ENCODE peak calls at places on chromosomes 7 and 10, in five cellular contexts. One of them, this sample, is unnamed.
A peak's percentile ranks its signal among the peaks of the same experiment; 100 is the strongest.

GRCh38 chr7:13551503-13551902 is 438.0 kb downstream of the ETV1 start:
- DNase-seq in right lobe of liver: no peak
- DNase-seq in stomach: no peak
- DNase-seq in vagina: no peak
- DNase-seq in spleen: no peak
- DNase-seq in this sample: no peak

GRCh38 chr7:153457796-153458195 is 594.4 kb upstream of the DPP6 start:
- DNase-seq in right lobe of liver: no peak
- DNase-seq in spleen: no peak
- DNase-seq in vagina: no peak
- DNase-seq in stomach: no peak
- DNase-seq in this sample: no peak

GRCh38 chr7:75879771-75880184 is 944 bp downstream of the RHBDD2 start:
- DNase-seq in spleen: no peak
- DNase-seq in stomach: no peak
- DNase-seq in vagina: no peak
- DNase-seq in right lobe of liver: no peak
- DNase-seq in this sample: no peak

GRCh38 chr7:148623586-148624282 is 33.2 kb downstream of the C7orf33 start:
- DNase-seq in vagina: no peak
- DNase-seq in spleen: no peak
- DNase-seq in stomach: no peak
- DNase-seq in right lobe of liver: no peak
- DNase-seq in this sample: no peak

GRCh38 chr7:144670251-144670650 is 165.6 kb downstream of the TPK1 start:
- DNase-seq in stomach: no peak
- DNase-seq in right lobe of liver: no peak
- DNase-seq in spleen: no peak
- DNase-seq in vagina: no peak
- DNase-seq in this sample: no peak

GRCh38 chr7:43300121-43300520 is 187.7 kb downstream of the HECW1 start:
- DNase-seq in spleen: no peak
- DNase-seq in right lobe of liver: no peak
- DNase-seq in vagina: no peak
- DNase-seq in stomach: no peak
- DNase-seq in this sample: no peak

GRCh38 chr7:108404509-108405435 is 51.5 kb downstream of the NRCAM start:
- DNase-seq in spleen: no peak
- DNase-seq in stomach: no peak
- DNase-seq in right lobe of liver: no peak
- DNase-seq in vagina: no peak
- DNase-seq in this sample: no peak

GRCh38 chr10:15279236-15279635 is 91.9 kb downstream of the FAM171A1 start:
- DNase-seq in spleen: no peak
- DNase-seq in stomach: no peak
- DNase-seq in vagina: no peak
- DNase-seq in right lobe of liver: no peak
- DNase-seq in this sample: no peak

GRCh38 chr10:64173826-64174225 is 652.6 kb downstream of the REEP3 start:
- DNase-seq in right lobe of liver: no peak
- DNase-seq in spleen: no peak
- DNase-seq in stomach: no peak
- DNase-seq in vagina: no peak
- DNase-seq in this sample: no peak

GRCh38 chr10:118246340-118247247 is 95.5 kb downstream of the FAM204A start:
- DNase-seq in spleen: no peak
- DNase-seq in vagina: no peak
- DNase-seq in stomach: no peak
- DNase-seq in right lobe of liver: no peak
- DNase-seq in this sample: no peak

GRCh38 chr10:113047963-113048781 is 98.1 kb downstream of the TCF7L2 start:
- DNase-seq in stomach: no peak
- DNase-seq in spleen: no peak
- DNase-seq in right lobe of liver: no peak
- DNase-seq in vagina: no peak
- DNase-seq in this sample: no peak

GRCh38 chr7:110830778-110831177 is 260.1 kb upstream of the LRRN3 start:
- DNase-seq in right lobe of liver: no peak
- DNase-seq in stomach: no peak
- DNase-seq in vagina: no peak
- DNase-seq in spleen: no peak
- DNase-seq in this sample: no peak

GRCh38 chr10:78763651-78764395 is 304.9 kb upstream of the ZMIZ1 start:
- DNase-seq in spleen: peak; percentile 78
- DNase-seq in right lobe of liver: peak; percentile 27
- DNase-seq in stomach: no peak
- DNase-seq in vagina: no peak
- DNase-seq in this sample: no peak

GRCh38 chr10:75646931-75647330 is 215.5 kb downstream of the LRMDA start:
- DNase-seq in vagina: no peak
- DNase-seq in spleen: no peak
- DNase-seq in stomach: no peak
- DNase-seq in right lobe of liver: no peak
- DNase-seq in this sample: no peak

GRCh38 chr7:25665346-25665745 is 437.1 kb upstream of the NPVF start:
- DNase-seq in right lobe of liver: no peak
- DNase-seq in stomach: no peak
- DNase-seq in vagina: no peak
- DNase-seq in spleen: no peak
- DNase-seq in this sample: no peak

GRCh38 chr7:105279688-105280007 is 109.1 kb downstream of the SRPK2 start:
- DNase-seq in right lobe of liver: no peak
- DNase-seq in vagina: no peak
- DNase-seq in spleen: no peak
- DNase-seq in stomach: no peak
- DNase-seq in this sample: no peak

GRCh38 chr7:105278973-105279687 is 109.6 kb downstream of the SRPK2 start:
- DNase-seq in vagina: no peak
- DNase-seq in stomach: no peak
- DNase-seq in right lobe of liver: no peak
- DNase-seq in spleen: no peak
- DNase-seq in this sample: no peak

GRCh38 chr7:105285118-105285874 is 103.4 kb downstream of the SRPK2 start:
- DNase-seq in spleen: no peak
- DNase-seq in stomach: no peak
- DNase-seq in right lobe of liver: no peak
- DNase-seq in vagina: no peak
- DNase-seq in this sample: no peak

GRCh38 chr7:105281966-105282365 is 106.8 kb downstream of the SRPK2 start:
- DNase-seq in right lobe of liver: no peak
- DNase-seq in vagina: no peak
- DNase-seq in spleen: no peak
- DNase-seq in stomach: no peak
- DNase-seq in this sample: no peak

DNA sequence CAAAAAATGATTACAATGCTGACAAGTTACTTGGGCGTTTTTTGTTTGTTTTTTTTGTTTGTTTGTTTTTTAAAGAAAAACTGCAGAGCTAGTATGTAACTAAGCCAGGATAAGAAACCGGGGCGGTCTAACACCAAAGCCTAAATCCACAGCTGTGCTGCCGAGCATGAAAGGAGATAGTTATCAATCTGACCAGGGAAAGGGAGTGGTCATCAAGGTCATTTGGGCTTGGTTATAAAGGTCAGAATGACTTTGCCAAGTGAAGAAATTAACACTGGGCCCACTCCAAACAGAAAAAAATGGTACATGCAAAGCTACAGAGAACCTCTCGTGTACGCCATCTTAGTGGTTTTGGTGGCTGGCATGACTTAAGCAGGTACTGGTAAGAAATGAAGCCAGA is 104.7 kb downstream of the SRPK2 start:
- DNase-seq in stomach: no peak
- DNase-seq in spleen: no peak
- DNase-seq in vagina: no peak
- DNase-seq in right lobe of liver: no peak
- DNase-seq in this sample: no peak
- TF ChIP-seq POLR2A in stomach: no peak
- TF ChIP-seq POLR2A in spleen: no peak
- TF ChIP-seq POLR2A in vagina: no peak
- TF ChIP-seq POLR2A in right lobe of liver: no peak
- TF ChIP-seq POLR2A in this sample: no peak

DNA sequence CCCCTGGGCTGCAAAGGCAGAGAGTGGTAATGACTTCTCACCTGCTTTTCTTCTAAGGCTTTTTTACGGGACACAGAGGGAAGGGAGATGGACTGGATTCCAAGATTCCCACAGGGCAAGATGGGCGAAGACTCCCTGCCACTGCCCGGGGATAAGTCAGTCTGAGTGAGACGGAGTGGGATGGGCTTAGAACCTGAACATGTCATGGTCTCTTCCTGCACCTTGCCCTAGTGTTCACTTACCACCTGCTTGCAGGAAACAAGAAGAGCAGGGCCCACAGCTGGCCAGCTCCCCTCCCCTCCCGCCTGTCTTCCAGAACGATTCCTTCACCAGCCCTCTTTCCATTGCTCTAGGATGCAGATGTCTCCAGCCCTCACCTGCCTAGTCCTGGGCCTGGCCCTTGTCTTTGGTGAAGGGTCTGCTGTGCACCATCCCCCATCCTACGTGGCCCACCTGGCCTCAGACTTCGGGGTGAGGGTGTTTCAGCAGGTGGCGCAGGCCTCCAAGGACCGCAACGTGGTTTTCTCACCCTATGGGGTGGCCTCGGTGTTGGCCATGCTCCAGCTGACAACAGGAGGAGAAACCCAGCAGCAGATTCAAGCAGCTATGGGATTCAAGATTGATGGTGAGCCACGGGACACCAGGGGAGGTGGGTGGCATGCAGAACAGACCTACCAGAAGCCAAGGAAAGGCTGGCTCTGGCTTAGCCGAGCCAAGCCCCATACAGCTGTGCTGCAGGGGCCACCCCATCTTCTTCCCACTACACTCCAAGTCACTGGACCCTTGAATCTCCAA is 1.3 kb downstream of the SERPINE1 start:
- DNase-seq in spleen: no peak
- DNase-seq in stomach: no peak
- DNase-seq in vagina: no peak
- DNase-seq in right lobe of liver: no peak
- DNase-seq in this sample: no peak
- TF ChIP-seq POLR2A in spleen: no peak
- TF ChIP-seq POLR2A in stomach: no peak
- TF ChIP-seq POLR2A in vagina: no peak
- TF ChIP-seq POLR2A in right lobe of liver: peak; percentile 51
- TF ChIP-seq POLR2A in this sample: no peak

DNA sequence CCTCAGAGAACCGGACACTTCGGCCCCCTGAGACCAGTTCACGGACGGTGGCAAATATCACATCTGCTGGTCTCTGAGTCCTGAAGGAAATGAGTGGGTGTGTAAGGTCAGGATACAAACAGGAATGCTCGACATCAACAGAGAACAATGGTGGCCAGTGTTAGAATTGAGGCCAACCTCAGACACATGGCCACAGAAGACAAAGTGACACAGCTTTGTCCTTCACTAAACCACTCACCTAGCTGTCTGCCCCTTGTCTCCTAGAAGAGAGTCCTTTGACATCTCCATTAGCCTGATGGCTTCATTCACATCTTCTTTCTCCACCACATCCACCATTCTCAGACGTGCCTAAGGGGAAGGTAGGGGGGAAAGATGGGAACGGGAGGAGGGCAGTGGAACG is 4.3 kb downstream of the COPS6 start:
- DNase-seq in vagina: no peak
- DNase-seq in right lobe of liver: no peak
- DNase-seq in spleen: no peak
- DNase-seq in stomach: no peak
- DNase-seq in this sample: no peak
- TF ChIP-seq POLR2A in vagina: no peak
- TF ChIP-seq POLR2A in right lobe of liver: no peak
- TF ChIP-seq POLR2A in spleen: no peak
- TF ChIP-seq POLR2A in stomach: no peak
- TF ChIP-seq POLR2A in this sample: no peak

DNA sequence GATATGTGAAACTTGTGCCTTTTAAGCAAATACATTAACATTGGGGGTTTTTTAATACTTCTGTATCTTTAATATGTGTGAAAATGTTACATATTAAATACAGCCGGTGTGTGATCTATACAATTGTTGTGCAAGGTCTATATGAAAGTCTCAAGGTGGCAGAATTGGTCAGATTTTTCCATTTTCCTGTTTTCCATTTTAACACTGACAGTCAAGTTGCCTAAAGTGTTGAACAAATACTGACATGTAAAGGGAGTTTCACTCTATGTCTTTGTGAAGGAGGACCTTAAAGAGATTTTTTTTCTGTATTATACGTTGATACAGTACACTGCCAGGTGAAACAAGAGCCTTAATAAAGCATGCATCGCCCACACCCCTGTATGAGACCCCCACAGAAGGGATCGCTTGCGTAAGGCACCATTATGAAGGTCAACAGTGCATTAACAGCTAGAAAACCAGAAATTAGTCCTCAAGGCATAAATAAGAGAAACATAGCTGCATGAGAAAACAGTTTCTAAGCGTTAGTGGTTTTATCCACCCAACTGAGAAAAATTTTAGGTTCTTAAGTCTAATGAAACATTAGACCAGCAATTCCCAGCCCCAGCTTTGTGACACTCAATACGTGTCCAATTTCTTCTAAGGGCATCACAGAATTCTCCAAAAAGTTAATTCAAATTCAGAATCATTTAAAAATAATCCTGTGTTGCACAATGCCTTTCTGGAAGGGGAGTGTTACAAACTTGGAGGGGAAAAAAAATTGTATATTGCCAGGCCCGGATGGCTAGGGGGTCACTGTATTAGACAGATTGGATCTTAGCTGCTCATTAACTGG is 6.9 kb downstream of the KLF6 start:
- DNase-seq in spleen: no peak
- DNase-seq in stomach: no peak
- DNase-seq in vagina: no peak
- DNase-seq in right lobe of liver: no peak
- DNase-seq in this sample: no peak
- TF ChIP-seq POLR2A in spleen: no peak
- TF ChIP-seq POLR2A in stomach: no peak
- TF ChIP-seq POLR2A in vagina: no peak
- TF ChIP-seq POLR2A in right lobe of liver: peak; percentile 37
- TF ChIP-seq POLR2A in this sample: no peak

DNA sequence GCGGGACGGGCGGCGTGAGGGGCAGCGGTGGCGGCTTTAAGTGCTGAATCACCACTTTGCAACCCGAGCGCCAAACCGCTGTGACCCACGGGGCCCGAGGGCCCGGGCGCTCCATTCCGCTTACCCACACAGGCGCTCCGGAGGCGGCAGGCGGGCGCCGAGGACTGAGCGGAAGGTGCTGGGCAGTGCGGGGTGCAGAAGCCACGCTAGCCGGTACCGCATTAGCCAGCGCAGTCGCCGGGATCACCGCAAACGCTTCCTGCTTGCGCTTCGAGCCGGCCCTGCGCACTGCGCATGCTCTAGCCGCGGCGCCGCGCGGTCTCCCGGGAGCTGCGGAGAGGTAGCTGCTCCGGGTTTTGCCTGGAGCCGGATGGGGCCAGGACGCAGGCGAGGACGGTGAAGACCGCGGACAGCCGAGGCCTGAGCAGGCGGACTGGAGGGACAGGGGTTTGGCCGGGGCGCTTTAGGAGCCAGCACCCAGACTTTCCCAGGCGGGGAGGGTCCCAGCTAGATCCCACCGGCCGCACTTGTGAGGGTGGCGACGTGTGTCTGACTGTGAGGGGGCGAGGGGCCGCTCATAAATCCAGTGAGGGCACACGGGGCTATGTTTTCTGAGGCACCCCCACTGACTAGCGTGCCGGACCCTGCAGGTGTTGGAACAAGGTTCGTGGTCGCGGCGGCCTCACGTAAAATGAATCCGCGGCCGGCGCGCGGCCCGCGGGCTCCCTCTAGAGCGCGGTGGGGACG is at the start of gene IDE:
- DNase-seq in spleen: peak; percentile 97
- DNase-seq in right lobe of liver: peak; percentile 93
- DNase-seq in stomach: peak; percentile 91
- DNase-seq in vagina: no peak
- DNase-seq in this sample: peak; percentile 93
- TF ChIP-seq POLR2A in spleen: no peak
- TF ChIP-seq POLR2A in right lobe of liver: peak; percentile 73
- TF ChIP-seq POLR2A in stomach: no peak
- TF ChIP-seq POLR2A in vagina: no peak
- TF ChIP-seq POLR2A in this sample: peak; percentile 54